ENCODE peak calls at places on chromosomes 11 and 22, in seven cellular contexts. Z is putamen, M is mucosa of gallbladder, C is left lobe of liver, S is neural crest cell, A is amygdala, D is NCI-H510A. R is an unnamed sample.

GRCh38 chr11:27228232-27228631 is 134.8 kb downstream of the CCDC34 start:
- DNase-seq in D (no peak), M (no peak), C (no peak), A (no peak), S (no peak), Z (no peak), R (no peak)

GRCh38 chr22:38177044-38177443 is 4.6 kb downstream of the PLA2G6 start:
- DNase-seq in A (no peak), M (no peak), S (no peak), Z (no peak), D (no peak), C (no peak), R (no peak)

GRCh38 chr22:45531441-45531840 is 28.8 kb downstream of the FBLN1 start:
- DNase-seq in A (no peak), S (no peak), D (no peak), M (no peak), Z (no peak), C (no peak), R (no peak)

GRCh38 chr22:37077802-37078448 is 26.4 kb downstream of the KCTD17 start:
- DNase-seq in M (peak; percentile 63), C (peak; percentile 69), D (no peak), S (peak; percentile 77), A (no peak), Z (no peak), R (peak; percentile 8)

GRCh38 chr11:289706-290620 is 1.0 kb downstream of the PGGHG start:
- DNase-seq in Z (no peak), D (no peak), C (no peak), A (no peak), M (no peak), S (no peak), R (no peak)

GRCh38 chr11:134358165-134358852 is 26.5 kb downstream of the GLB1L2 start:
- DNase-seq in Z (no peak), S (no peak), D (no peak), A (no peak), M (no peak), C (no peak), R (no peak)

GRCh38 chr11:625636-626319 is 1.0 kb upstream of the CDHR5 start:
- DNase-seq in A (no peak), M (no peak), D (no peak), Z (no peak), S (no peak), C (no peak), R (no peak)

GRCh38 chr11:17930544-17931144 is 82.2 kb downstream of the SERGEF start:
- DNase-seq in A (no peak), M (no peak), C (no peak), Z (no peak), D (no peak), S (no peak), R (no peak)

R was measured in globus pallidus.